ENCODE peak calls at places on chromosome 14, in six cellular contexts. C, M, G, U, O and V are unnamed samples.

GRCh38 chr14:75578786-75579781 is 664 bp downstream of the FLVCR2 start:
- DNase-seq in C (no peak), M (no peak), G (no peak), U (no peak), O (peak), V (no peak)

GRCh38 chr14:92633724-92634123 is 114.7 kb downstream of the LGMN start:
- DNase-seq in C (no peak), M (no peak), G (no peak), U (no peak), O (no peak), V (no peak)

GRCh38 chr14:67449096-67449495 is 37.1 kb upstream of the PLEK2 start:
- DNase-seq in C (no peak), M (no peak), G (no peak), U (no peak), O (no peak), V (no peak)

GRCh38 chr14:105060751-105061427 is 4.3 kb downstream of the GPR132 start:
- DNase-seq in C (no peak), M (peak), G (no peak), U (no peak), O (peak), V (no peak)

GRCh38 chr14:100640481-100641273 is 53.5 kb upstream of the BEGAIN start:
- DNase-seq in C (no peak), M (peak), G (no peak), U (peak), O (no peak), V (no peak)

GRCh38 chr14:22334627-22335026 is 254.4 kb downstream of the DAD1 start:
- DNase-seq in C (no peak), M (no peak), G (no peak), U (peak), O (no peak), V (no peak)

GRCh38 chr14:50999726-51000125 is 55.4 kb upstream of the PYGL start:
- DNase-seq in C (no peak), M (no peak), G (no peak), U (peak), O (no peak), V (no peak)

GRCh38 chr14:101665478-101666078 is 95.9 kb upstream of the PPP2R5C start:
- DNase-seq in C (peak), M (peak), G (peak), U (peak), O (peak), V (peak)

GRCh38 chr14:50425816-50426215 is 29.1 kb upstream of the CDKL1 start:
- DNase-seq in C (no peak), M (no peak), G (no peak), U (no peak), O (no peak), V (no peak)

GRCh38 chr14:53663709-53664108 is 292.9 kb downstream of the BMP4 start:
- DNase-seq in C (peak), M (no peak), G (peak), U (peak), O (peak), V (peak)

GRCh38 chr14:88518592-88519512 is 36.0 kb downstream of the PTPN21 start:
- DNase-seq in C (no peak), M (no peak), G (no peak), U (peak), O (no peak), V (no peak)

GRCh38 chr14:52911904-52912303 is 38.9 kb downstream of the FERMT2 start:
- DNase-seq in C (no peak), M (no peak), G (no peak), U (no peak), O (no peak), V (no peak)

GRCh38 chr14:73295198-73295796 is 58.0 kb downstream of the PAPLN start:
- DNase-seq in C (peak), M (peak), G (peak), U (peak), O (peak), V (peak)

GRCh38 chr14:103057028-103057371 is 349 bp downstream of the CDC42BPB start:
- DNase-seq in C (no peak), M (no peak), G (no peak), U (no peak), O (no peak), V (no peak)

GRCh38 chr14:95294320-95294719 is 25.4 kb downstream of the CLMN start:
- DNase-seq in C (no peak), M (no peak), G (no peak), U (no peak), O (no peak), V (no peak)

GRCh38 chr14:95293474-95293873 is 26.2 kb downstream of the CLMN start:
- DNase-seq in C (no peak), M (no peak), G (no peak), U (no peak), O (no peak), V (no peak)

GRCh38 chr14:95291859-95292542 is 27.7 kb downstream of the CLMN start:
- DNase-seq in C (peak), M (peak), G (no peak), U (peak), O (no peak), V (no peak)

GRCh38 chr14:95290769-95291440 is 28.8 kb downstream of the CLMN start:
- DNase-seq in C (no peak), M (peak), G (peak), U (peak), O (peak), V (no peak)

DNA sequence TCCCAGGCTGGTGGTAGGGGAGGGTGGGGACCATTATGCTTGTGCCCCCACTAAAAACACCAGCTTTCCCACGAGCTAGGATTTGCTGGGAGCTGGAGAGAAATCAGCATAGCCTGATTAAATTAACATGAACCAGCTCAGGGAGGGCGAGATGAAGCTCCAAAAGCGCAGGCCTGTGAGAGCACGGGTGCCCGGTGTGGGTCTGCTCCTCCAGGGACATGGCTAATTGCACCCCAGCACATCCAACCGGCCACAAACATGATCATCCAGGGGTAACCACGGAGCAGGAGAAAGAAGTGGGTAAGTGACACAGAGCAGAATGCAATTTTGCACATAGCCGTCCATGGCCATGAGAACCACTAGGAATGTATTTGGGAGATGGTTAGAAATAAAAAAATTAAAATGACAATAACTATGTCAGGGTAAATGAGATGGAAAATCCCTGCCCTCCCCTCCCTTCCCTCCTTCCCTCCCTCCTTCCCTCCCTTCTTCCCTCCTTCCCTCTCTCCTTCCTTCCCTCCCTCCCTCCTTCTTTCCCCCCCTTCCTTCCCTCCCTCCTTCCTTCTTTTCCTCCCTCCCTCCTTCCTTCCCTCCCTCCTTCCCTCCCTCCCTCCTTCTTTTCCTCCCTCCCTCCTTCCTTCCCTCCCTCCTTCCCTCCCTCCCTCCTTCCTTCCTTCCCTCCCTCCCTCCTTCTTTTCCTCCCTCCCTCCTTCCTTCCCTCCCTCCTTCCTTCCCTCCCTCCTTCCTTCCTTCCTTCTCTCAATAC is 26.9 kb downstream of the CLMN start:
- DNase-seq in C (no peak), M (no peak), G (no peak), U (no peak), O (no peak), V (no peak)
- TF ChIP-seq EZH2phosphoT487 in C (no peak), M (no peak), G (no peak), U (no peak), O (no peak), V (no peak)

GRCh38 chr14:58298880-58299664 is 717 bp downstream of the ARID4A start:
- DNase-seq in C (no peak), M (peak), G (peak), U (no peak), O (peak), V (peak)

GRCh38 chr14:58296731-58297130 is 1.6 kb upstream of the ARID4A start:
- DNase-seq in C (no peak), M (no peak), G (no peak), U (peak), O (no peak), V (no peak)

GRCh38 chr14:58297412-58297761 is 968 bp upstream of the ARID4A start:
- DNase-seq in C (no peak), M (no peak), G (peak), U (no peak), O (peak), V (peak)

GRCh38 chr14:58298477-58298879 is at the start of gene ARID4A:
- DNase-seq in C (no peak), M (no peak), G (no peak), U (no peak), O (no peak), V (no peak)

DNA sequence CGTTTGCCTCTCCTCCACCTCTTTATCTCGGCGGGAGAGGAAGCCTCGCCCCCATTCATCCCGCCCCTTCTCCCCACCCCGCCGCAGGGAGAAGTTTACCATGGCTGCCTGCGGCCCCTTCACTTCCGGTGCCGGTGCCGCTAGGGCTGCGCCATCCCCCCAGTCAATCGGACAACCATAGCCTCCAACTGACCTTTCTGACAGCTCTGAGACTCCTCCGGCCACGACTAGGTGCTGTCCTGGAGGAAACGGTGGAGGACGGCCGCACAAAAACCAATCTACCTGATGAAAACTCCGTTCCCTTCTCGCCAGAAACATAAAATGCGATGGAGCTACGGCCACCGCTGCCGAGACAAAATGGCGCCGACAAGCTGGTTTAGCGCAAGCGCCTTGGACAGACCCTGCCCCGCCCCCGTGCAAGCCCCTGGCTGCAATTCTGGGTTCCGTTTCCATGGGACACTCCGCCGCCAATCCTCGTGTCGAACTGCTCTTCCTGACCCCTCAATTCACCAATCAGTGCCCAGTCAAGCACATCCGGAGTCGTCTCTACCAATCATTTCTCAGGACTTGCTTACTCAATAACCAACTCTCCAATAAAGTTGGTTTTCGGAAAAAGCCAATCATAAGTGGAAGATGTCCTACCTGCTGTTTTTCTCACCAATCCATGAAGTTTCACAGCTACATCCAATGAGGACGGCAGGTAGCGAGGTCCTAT is 436 bp upstream of the ARID4A start:
- DNase-seq in C (peak), M (peak), G (peak), U (peak), O (peak), V (peak)
- TF ChIP-seq CTCF in C (no peak), M (peak), G (no peak), U (peak), O (peak), V (no peak)

DNA sequence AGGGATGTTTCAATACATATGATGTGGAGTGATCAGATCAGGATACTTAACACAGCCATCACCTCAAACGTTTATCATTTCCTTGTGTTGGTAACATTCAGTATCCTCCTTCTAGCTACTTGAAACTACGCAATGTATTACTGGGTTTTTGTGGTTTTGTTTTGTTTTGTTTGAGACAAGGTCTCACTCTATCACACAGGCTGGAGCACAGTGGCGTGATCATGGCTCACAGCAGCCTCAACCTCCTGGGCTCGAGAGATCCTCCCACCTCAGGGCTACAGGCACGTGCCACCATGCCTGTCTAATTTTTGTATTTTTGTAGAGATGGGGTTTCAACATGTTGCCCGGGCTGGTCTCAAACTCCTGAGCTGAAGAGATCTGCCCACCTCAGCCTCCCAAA is 70.2 kb upstream of the BCL11B start:
- DNase-seq in C (no peak), M (no peak), G (no peak), U (no peak), O (no peak), V (no peak)
- TF ChIP-seq EZH2phosphoT487 in C (no peak), M (no peak), G (no peak), U (no peak), O (no peak), V (no peak)

DNA sequence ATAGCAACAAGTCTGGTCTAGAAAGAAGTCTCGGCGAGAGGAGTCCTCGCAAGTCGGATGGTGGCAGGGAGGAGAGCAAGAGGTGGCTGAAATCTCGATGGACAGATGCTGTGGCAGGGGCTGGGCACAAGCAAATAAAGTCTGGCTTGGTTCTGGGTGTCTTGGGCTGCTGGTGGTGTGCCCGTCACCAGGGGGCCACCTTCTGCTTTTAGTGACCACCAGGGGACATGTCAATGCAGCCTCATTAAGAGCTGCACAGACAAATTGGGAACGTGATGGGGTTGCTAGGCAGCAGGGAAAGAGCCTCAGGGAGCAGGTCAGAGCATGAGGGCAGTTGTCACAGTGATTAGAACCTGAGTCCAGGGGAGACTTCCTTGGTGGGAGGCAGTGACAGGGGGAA is 43.9 kb downstream of the LRRC74A start:
- DNase-seq in C (no peak), M (no peak), G (peak), U (peak), O (no peak), V (peak)
- TF ChIP-seq CTCF in C (peak), M (no peak), G (peak), U (peak), O (no peak), V (peak)

GRCh38 chr14:61326847-61327246 is 5.5 kb downstream of the PRKCH start:
- DNase-seq in C (no peak), M (no peak), G (peak), U (peak), O (peak), V (no peak)
- TF ChIP-seq EZH2phosphoT487 in C (no peak), M (no peak), G (no peak), U (no peak), O (no peak), V (no peak)